ENCODE peak calls at places on chromosomes 12 and 14, in seven cellular contexts. B is left lung, F is ovary, S is keratinocyte, H is psoas muscle, I is tibial artery, X is aorta. L is an unnamed sample.
A peak's percentile ranks its signal among the peaks of the same experiment; 100 is the strongest.

GRCh38 chr12:121227294-121227693 is 17.4 kb downstream of the P2RX4 start:
- DNase-seq in S (no peak), B (peak; percentile 85), X (no peak), I (no peak), F (no peak), H (no peak), L (no peak)

GRCh38 chr14:85587152-85587697 is 57.3 kb downstream of the FLRT2 start:
- DNase-seq in I (no peak), X (no peak), S (no peak), F (no peak), B (no peak), H (no peak), L (no peak)

GRCh38 chr12:79549531-79550271 is 141.1 kb downstream of the PAWR start:
- DNase-seq in F (no peak), H (no peak), I (no peak), X (no peak), S (no peak), B (no peak), L (no peak)

GRCh38 chr14:22221508-22221907 is 367.5 kb downstream of the DAD1 start:
- DNase-seq in S (no peak), I (no peak), H (no peak), B (no peak), F (no peak), X (no peak), L (no peak)

GRCh38 chr14:104978774-104979691 is 859 bp upstream of the AHNAK2 start:
- DNase-seq in B (peak; percentile 67), S (no peak), I (peak; percentile 64), F (no peak), H (no peak), X (peak; percentile 74), L (no peak)

GRCh38 chr12:113479193-113479577 is 7.5 kb upstream of the LHX5 start:
- DNase-seq in H (no peak), S (no peak), B (no peak), X (no peak), I (no peak), F (no peak), L (no peak)

GRCh38 chr12:57605308-57606015 is 838 bp downstream of the DTX3 start:
- DNase-seq in X (no peak), B (no peak), S (no peak), H (no peak), I (no peak), F (no peak), L (no peak)

GRCh38 chr14:74793506-74794155 is 30.5 kb downstream of the YLPM1 start:
- DNase-seq in B (no peak), F (no peak), I (no peak), X (no peak), S (no peak), H (no peak), L (no peak)

GRCh38 chr12:95083938-95084337 is 10.5 kb upstream of the NR2C1 start:
- DNase-seq in H (no peak), S (no peak), X (no peak), B (no peak), F (no peak), I (no peak), L (no peak)

GRCh38 chr14:46580941-46581671 is 70.5 kb downstream of the RPL10L start:
- DNase-seq in F (no peak), B (no peak), S (no peak), I (no peak), X (no peak), H (no peak), L (no peak)

GRCh38 chr14:102554835-102555819 is 37.3 kb upstream of the RCOR1 start:
- DNase-seq in I (no peak), H (peak; percentile 54), X (peak; percentile 87), F (no peak), S (no peak), B (peak; percentile 89), L (no peak)

GRCh38 chr14:104349950-104350349 is 211.6 kb downstream of the KIF26A start:
- DNase-seq in I (peak; percentile 48), S (no peak), H (no peak), F (peak; percentile 27), X (no peak), B (no peak), L (no peak)

GRCh38 chr14:104387385-104388010 is 192.1 kb upstream of the C14orf180 start:
- DNase-seq in B (peak; percentile 78), S (no peak), I (peak; percentile 52), H (no peak), X (peak; percentile 75), F (peak; percentile 12), L (no peak)

GRCh38 chr12:44873898-44874297 is 2.2 kb downstream of the NELL2 start:
- DNase-seq in S (no peak), B (no peak), F (no peak), X (no peak), H (no peak), I (no peak), L (no peak)

GRCh38 chr12:110532644-110533043 is 30.5 kb downstream of the RAD9B start:
- DNase-seq in S (no peak), B (no peak), X (no peak), H (no peak), F (no peak), I (no peak), L (no peak)
- H3K27ac ChIP-seq in S (no peak overlapping the region), B (no peak overlapping the region), X (no peak overlapping the region), H (no peak overlapping the region), F (no peak overlapping the region), I (no peak overlapping the region), L (no peak overlapping the region)

GRCh38 chr12:125068391-125068790 is 3.2 kb downstream of the AACS start:
- DNase-seq in B (no peak), I (no peak), H (no peak), X (no peak), F (no peak), S (no peak), L (no peak)
- H3K27ac ChIP-seq in B (no peak overlapping the region), I (no peak overlapping the region), H (no peak overlapping the region), X (no peak overlapping the region), F (no peak overlapping the region), S (no peak overlapping the region), L (no peak overlapping the region)

DNA sequence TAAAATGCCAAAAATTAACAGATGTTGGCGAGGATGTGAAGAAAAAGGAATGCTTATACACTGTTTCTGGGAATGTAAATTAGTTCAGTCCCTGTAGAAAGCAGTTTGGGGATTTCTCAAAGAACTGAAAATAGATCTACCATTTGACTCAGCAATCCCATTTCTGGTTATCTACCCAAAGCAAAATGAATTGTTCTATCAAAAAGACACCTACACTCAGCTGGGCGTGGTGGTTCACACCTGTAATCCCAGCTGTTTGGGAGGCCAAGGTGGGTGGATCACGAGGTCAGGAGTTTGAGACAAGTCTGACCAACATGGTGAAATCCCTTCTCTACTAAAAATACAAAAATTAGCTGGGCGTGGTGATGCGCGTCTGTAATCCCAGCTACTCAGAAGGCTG is 279.3 kb upstream of the PDE3A start:
- DNase-seq in I (no peak), X (no peak), B (no peak), S (no peak), F (no peak), H (no peak), L (no peak)
- H3K27ac ChIP-seq in I (no peak overlapping the region), X (no peak overlapping the region), B (no peak overlapping the region), S (no peak overlapping the region), F (no peak overlapping the region), H (no peak overlapping the region), L (no peak overlapping the region)

GRCh38 chr12:2963760-2964292 is 4.6 kb downstream of the TEAD4 start:
- DNase-seq in B (no peak), H (peak; percentile 40), S (no peak), F (no peak), I (no peak), X (peak; percentile 80), L (no peak)

GRCh38 chr12:2961705-2962104 is 2.5 kb downstream of the TEAD4 start:
- DNase-seq in S (no peak), B (no peak), F (no peak), H (no peak), X (no peak), I (no peak), L (no peak)

GRCh38 chr12:2960432-2960956 is 1.3 kb downstream of the TEAD4 start:
- DNase-seq in I (no peak), X (no peak), F (no peak), H (no peak), B (no peak), S (no peak), L (no peak)

GRCh38 chr12:2960996-2961616 is 1.9 kb downstream of the TEAD4 start:
- DNase-seq in B (no peak), H (no peak), F (no peak), S (no peak), I (no peak), X (no peak), L (no peak)

DNA sequence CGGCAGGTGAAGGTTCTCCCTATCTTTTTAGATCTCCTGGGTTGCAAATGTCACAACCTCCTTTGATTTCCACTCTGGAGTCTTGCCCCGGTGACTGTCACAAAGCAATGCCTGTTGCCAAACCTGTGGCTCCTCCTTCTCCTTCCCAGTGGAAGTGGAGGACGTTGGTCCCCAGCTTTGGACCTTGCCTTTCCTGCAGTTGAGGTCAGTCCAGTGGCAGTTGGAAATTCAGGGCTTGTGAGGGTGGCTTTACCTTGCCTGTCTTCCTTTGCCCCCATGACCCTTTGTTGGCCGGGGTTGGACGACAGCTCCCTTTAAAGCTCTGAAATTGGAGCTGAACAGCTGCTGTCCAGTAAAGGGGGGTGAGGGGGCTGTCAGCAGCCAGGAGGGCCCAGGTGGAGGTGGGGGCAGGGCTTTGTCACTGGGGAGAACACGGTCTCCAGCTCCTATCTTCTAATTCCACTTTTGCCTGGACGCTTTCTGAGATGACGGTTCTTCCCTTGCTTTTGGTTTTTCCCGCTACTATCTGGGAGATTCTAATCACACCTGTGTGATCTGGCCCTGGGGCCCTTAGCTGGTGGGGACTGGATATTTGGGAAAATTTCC is 4.1 kb downstream of the TEAD4 start:
- DNase-seq in S (no peak), B (no peak), I (no peak), H (peak; percentile 47), X (no peak), F (no peak), L (no peak)
- H3K27ac ChIP-seq in S (no peak overlapping the region), B (peak overlapping the region; percentile 74), I (no peak overlapping the region), H (peak overlapping the region; percentile 85), X (no peak overlapping the region), F (no peak overlapping the region), L (no peak overlapping the region)

GRCh38 chr12:6424848-6425247 is 19.9 kb upstream of the CD27 start:
- DNase-seq in F (no peak), H (no peak), I (no peak), B (no peak), X (peak; percentile 51), S (no peak), L (no peak)

GRCh38 chr12:6423267-6424007 is 21.3 kb upstream of the CD27 start:
- DNase-seq in H (peak; percentile 86), B (peak; percentile 82), F (peak; percentile 90), S (peak; percentile 48), I (peak; percentile 95), X (peak; percentile 90), L (peak; percentile 71)

GRCh38 chr12:6426882-6427671 is 17.7 kb upstream of the CD27 start:
- DNase-seq in S (no peak), I (no peak), H (no peak), B (no peak), X (peak; percentile 51), F (no peak), L (no peak)

GRCh38 chr12:6424008-6424347 is 20.8 kb upstream of the CD27 start:
- DNase-seq in H (no peak), X (no peak), F (no peak), S (no peak), I (no peak), B (no peak), L (no peak)

GRCh38 chr12:6425588-6426531 is 18.9 kb upstream of the CD27 start:
- DNase-seq in I (no peak), S (no peak), F (no peak), H (peak; percentile 28), B (no peak), X (peak; percentile 76), L (no peak)
- H3K27ac ChIP-seq in I (no peak overlapping the region), S (no peak overlapping the region), F (no peak overlapping the region), H (no peak overlapping the region), B (no peak overlapping the region), X (no peak overlapping the region), L (no peak overlapping the region)